ENCODE peak calls at places on chromosomes 16 and 17, in ten cellular contexts. One of them, this sample, is unnamed.

GRCh38 chr17:55175788-55176425 is 88.9 kb upstream of the HLF start:
- DNase-seq in BJ: no peak
- DNase-seq in Caki2: no peak
- DNase-seq in activated effector memory CD4-positive, alpha-beta T cell treated with anti-CD3 and anti-CD28 coated beads, Interleukin-2, amount 50 U/mL, for 16 hours: no peak
- DNase-seq in lower leg skin: no peak
- DNase-seq in Peyer's patch: no peak
- DNase-seq in HS-5: no peak
- DNase-seq in T-cell: no peak
- DNase-seq in NCI-H446 treated with DMSO at 0.1 percent for 48 hours: no peak
- DNase-seq in upper lobe of right lung: no peak
- DNase-seq in this sample: no peak

GRCh38 chr16:8474576-8474975 is 115.7 kb downstream of the TMEM114 start:
- DNase-seq in activated effector memory CD4-positive, alpha-beta T cell treated with anti-CD3 and anti-CD28 coated beads, Interleukin-2, amount 50 U/mL, for 16 hours: no peak
- DNase-seq in upper lobe of right lung: no peak
- DNase-seq in NCI-H446 treated with DMSO at 0.1 percent for 48 hours: peak
- DNase-seq in Caki2: no peak
- DNase-seq in Peyer's patch: no peak
- DNase-seq in lower leg skin: no peak
- DNase-seq in T-cell: no peak
- DNase-seq in HS-5: no peak
- DNase-seq in BJ: no peak
- DNase-seq in this sample: no peak

GRCh38 chr17:65270932-65271700 is 133.9 kb downstream of the RGS9 start:
- DNase-seq in activated effector memory CD4-positive, alpha-beta T cell treated with anti-CD3 and anti-CD28 coated beads, Interleukin-2, amount 50 U/mL, for 16 hours: no peak
- DNase-seq in T-cell: no peak
- DNase-seq in NCI-H446 treated with DMSO at 0.1 percent for 48 hours: no peak
- DNase-seq in BJ: no peak
- DNase-seq in lower leg skin: peak
- DNase-seq in upper lobe of right lung: no peak
- DNase-seq in Peyer's patch: no peak
- DNase-seq in Caki2: no peak
- DNase-seq in HS-5: no peak
- DNase-seq in this sample: no peak

GRCh38 chr17:40349477-40350409 is 14.8 kb downstream of the GJD3 start:
- DNase-seq in Peyer's patch: no peak
- DNase-seq in T-cell: no peak
- DNase-seq in NCI-H446 treated with DMSO at 0.1 percent for 48 hours: no peak
- DNase-seq in activated effector memory CD4-positive, alpha-beta T cell treated with anti-CD3 and anti-CD28 coated beads, Interleukin-2, amount 50 U/mL, for 16 hours: no peak
- DNase-seq in upper lobe of right lung: peak
- DNase-seq in HS-5: no peak
- DNase-seq in BJ: no peak
- DNase-seq in lower leg skin: no peak
- DNase-seq in Caki2: no peak
- DNase-seq in this sample: no peak

GRCh38 chr17:34902761-34903325 is 58.4 kb downstream of the CCT6B start:
- DNase-seq in upper lobe of right lung: no peak
- DNase-seq in NCI-H446 treated with DMSO at 0.1 percent for 48 hours: no peak
- DNase-seq in lower leg skin: no peak
- DNase-seq in Peyer's patch: no peak
- DNase-seq in activated effector memory CD4-positive, alpha-beta T cell treated with anti-CD3 and anti-CD28 coated beads, Interleukin-2, amount 50 U/mL, for 16 hours: no peak
- DNase-seq in HS-5: no peak
- DNase-seq in T-cell: no peak
- DNase-seq in BJ: no peak
- DNase-seq in Caki2: no peak
- DNase-seq in this sample: no peak

GRCh38 chr17:31696184-31696602 is 162.9 kb downstream of the COPRS start:
- DNase-seq in lower leg skin: peak
- DNase-seq in Peyer's patch: no peak
- DNase-seq in activated effector memory CD4-positive, alpha-beta T cell treated with anti-CD3 and anti-CD28 coated beads, Interleukin-2, amount 50 U/mL, for 16 hours: no peak
- DNase-seq in NCI-H446 treated with DMSO at 0.1 percent for 48 hours: peak
- DNase-seq in Caki2: no peak
- DNase-seq in upper lobe of right lung: peak
- DNase-seq in BJ: peak
- DNase-seq in HS-5: peak
- DNase-seq in T-cell: no peak
- DNase-seq in this sample: no peak

GRCh38 chr17:28726912-28727726 is 1.1 kb upstream of the TLCD1 start:
- DNase-seq in lower leg skin: peak
- DNase-seq in HS-5: no peak
- DNase-seq in upper lobe of right lung: peak
- DNase-seq in Peyer's patch: peak
- DNase-seq in BJ: peak
- DNase-seq in T-cell: peak
- DNase-seq in activated effector memory CD4-positive, alpha-beta T cell treated with anti-CD3 and anti-CD28 coated beads, Interleukin-2, amount 50 U/mL, for 16 hours: peak
- DNase-seq in Caki2: peak
- DNase-seq in NCI-H446 treated with DMSO at 0.1 percent for 48 hours: peak
- DNase-seq in this sample: peak

GRCh38 chr16:80711406-80711805 is 93.0 kb downstream of the CDYL2 start:
- DNase-seq in BJ: no peak
- DNase-seq in T-cell: no peak
- DNase-seq in Peyer's patch: no peak
- DNase-seq in NCI-H446 treated with DMSO at 0.1 percent for 48 hours: no peak
- DNase-seq in lower leg skin: no peak
- DNase-seq in HS-5: no peak
- DNase-seq in Caki2: no peak
- DNase-seq in activated effector memory CD4-positive, alpha-beta T cell treated with anti-CD3 and anti-CD28 coated beads, Interleukin-2, amount 50 U/mL, for 16 hours: no peak
- DNase-seq in upper lobe of right lung: no peak
- DNase-seq in this sample: no peak

GRCh38 chr17:66275651-66276050 is 26.8 kb upstream of the PRKCA start:
- DNase-seq in Peyer's patch: no peak
- DNase-seq in NCI-H446 treated with DMSO at 0.1 percent for 48 hours: no peak
- DNase-seq in BJ: peak
- DNase-seq in HS-5: peak
- DNase-seq in activated effector memory CD4-positive, alpha-beta T cell treated with anti-CD3 and anti-CD28 coated beads, Interleukin-2, amount 50 U/mL, for 16 hours: no peak
- DNase-seq in T-cell: no peak
- DNase-seq in Caki2: peak
- DNase-seq in upper lobe of right lung: no peak
- DNase-seq in lower leg skin: no peak
- DNase-seq in this sample: no peak

GRCh38 chr16:1217526-1217925 is 7.5 kb downstream of the TPSG1 start:
- DNase-seq in Caki2: no peak
- DNase-seq in BJ: no peak
- DNase-seq in NCI-H446 treated with DMSO at 0.1 percent for 48 hours: no peak
- DNase-seq in Peyer's patch: no peak
- DNase-seq in upper lobe of right lung: no peak
- DNase-seq in HS-5: no peak
- DNase-seq in T-cell: no peak
- DNase-seq in lower leg skin: no peak
- DNase-seq in activated effector memory CD4-positive, alpha-beta T cell treated with anti-CD3 and anti-CD28 coated beads, Interleukin-2, amount 50 U/mL, for 16 hours: no peak
- DNase-seq in this sample: no peak

GRCh38 chr17:1969712-1970111 is 55.4 kb downstream of the RTN4RL1 start:
- DNase-seq in BJ: no peak
- DNase-seq in lower leg skin: no peak
- DNase-seq in upper lobe of right lung: no peak
- DNase-seq in activated effector memory CD4-positive, alpha-beta T cell treated with anti-CD3 and anti-CD28 coated beads, Interleukin-2, amount 50 U/mL, for 16 hours: no peak
- DNase-seq in Peyer's patch: no peak
- DNase-seq in T-cell: no peak
- DNase-seq in NCI-H446 treated with DMSO at 0.1 percent for 48 hours: no peak
- DNase-seq in HS-5: no peak
- DNase-seq in Caki2: no peak
- DNase-seq in this sample: no peak

GRCh38 chr16:81496742-81497141 is 52.1 kb downstream of the CMIP start:
- DNase-seq in upper lobe of right lung: no peak
- DNase-seq in lower leg skin: no peak
- DNase-seq in T-cell: no peak
- DNase-seq in BJ: no peak
- DNase-seq in Peyer's patch: no peak
- DNase-seq in HS-5: no peak
- DNase-seq in activated effector memory CD4-positive, alpha-beta T cell treated with anti-CD3 and anti-CD28 coated beads, Interleukin-2, amount 50 U/mL, for 16 hours: no peak
- DNase-seq in Caki2: no peak
- DNase-seq in NCI-H446 treated with DMSO at 0.1 percent for 48 hours: no peak
- DNase-seq in this sample: no peak

GRCh38 chr17:61205931-61206330 is 193.7 kb upstream of the TBX2 start:
- DNase-seq in T-cell: no peak
- DNase-seq in HS-5: no peak
- DNase-seq in Peyer's patch: no peak
- DNase-seq in BJ: no peak
- DNase-seq in lower leg skin: no peak
- DNase-seq in Caki2: no peak
- DNase-seq in upper lobe of right lung: no peak
- DNase-seq in activated effector memory CD4-positive, alpha-beta T cell treated with anti-CD3 and anti-CD28 coated beads, Interleukin-2, amount 50 U/mL, for 16 hours: no peak
- DNase-seq in NCI-H446 treated with DMSO at 0.1 percent for 48 hours: peak
- DNase-seq in this sample: no peak

GRCh38 chr17:42409467-42410351 is 13.3 kb downstream of the CAVIN1 start:
- DNase-seq in BJ: peak
- DNase-seq in NCI-H446 treated with DMSO at 0.1 percent for 48 hours: peak
- DNase-seq in T-cell: no peak
- DNase-seq in HS-5: no peak
- DNase-seq in activated effector memory CD4-positive, alpha-beta T cell treated with anti-CD3 and anti-CD28 coated beads, Interleukin-2, amount 50 U/mL, for 16 hours: no peak
- DNase-seq in upper lobe of right lung: peak
- DNase-seq in Peyer's patch: no peak
- DNase-seq in lower leg skin: peak
- DNase-seq in Caki2: peak
- DNase-seq in this sample: no peak

GRCh38 chr17:20202141-20202574 is 193.0 kb downstream of the SPECC1 start:
- DNase-seq in Caki2: no peak
- DNase-seq in NCI-H446 treated with DMSO at 0.1 percent for 48 hours: no peak
- DNase-seq in BJ: no peak
- DNase-seq in upper lobe of right lung: no peak
- DNase-seq in HS-5: no peak
- DNase-seq in T-cell: no peak
- DNase-seq in lower leg skin: no peak
- DNase-seq in activated effector memory CD4-positive, alpha-beta T cell treated with anti-CD3 and anti-CD28 coated beads, Interleukin-2, amount 50 U/mL, for 16 hours: no peak
- DNase-seq in Peyer's patch: no peak
- DNase-seq in this sample: no peak

GRCh38 chr17:72575542-72576233 is 454.9 kb downstream of the SOX9 start:
- DNase-seq in lower leg skin: no peak
- DNase-seq in Peyer's patch: no peak
- DNase-seq in BJ: no peak
- DNase-seq in HS-5: no peak
- DNase-seq in upper lobe of right lung: no peak
- DNase-seq in NCI-H446 treated with DMSO at 0.1 percent for 48 hours: no peak
- DNase-seq in Caki2: no peak
- DNase-seq in activated effector memory CD4-positive, alpha-beta T cell treated with anti-CD3 and anti-CD28 coated beads, Interleukin-2, amount 50 U/mL, for 16 hours: no peak
- DNase-seq in T-cell: no peak
- DNase-seq in this sample: no peak

GRCh38 chr17:42577140-42577531 is 393 bp downstream of the PSMC3IP start:
- DNase-seq in Peyer's patch: no peak
- DNase-seq in lower leg skin: no peak
- DNase-seq in NCI-H446 treated with DMSO at 0.1 percent for 48 hours: no peak
- DNase-seq in BJ: no peak
- DNase-seq in upper lobe of right lung: no peak
- DNase-seq in Caki2: no peak
- DNase-seq in activated effector memory CD4-positive, alpha-beta T cell treated with anti-CD3 and anti-CD28 coated beads, Interleukin-2, amount 50 U/mL, for 16 hours: no peak
- DNase-seq in HS-5: no peak
- DNase-seq in T-cell: no peak
- DNase-seq in this sample: no peak

GRCh38 chr17:34368455-34369195 is 5.6 kb upstream of the CCL1 start:
- DNase-seq in lower leg skin: peak
- DNase-seq in Peyer's patch: no peak
- DNase-seq in Caki2: no peak
- DNase-seq in HS-5: no peak
- DNase-seq in upper lobe of right lung: no peak
- DNase-seq in BJ: no peak
- DNase-seq in activated effector memory CD4-positive, alpha-beta T cell treated with anti-CD3 and anti-CD28 coated beads, Interleukin-2, amount 50 U/mL, for 16 hours: no peak
- DNase-seq in NCI-H446 treated with DMSO at 0.1 percent for 48 hours: no peak
- DNase-seq in T-cell: no peak
- DNase-seq in this sample: no peak